ENCODE peak calls at places on chromosomes 3 and 15, in eight cellular contexts. X is body of pancreas, W is sigmoid colon, N is breast epithelium, Q is WERI-Rb-1, Y is endodermal cell, L is lower lobe of right lung, R is Peyer's patch. K is an unnamed sample.

GRCh38 chr15:83106994-83107840 is at the start of gene TM6SF1:
- DNase-seq in L (peak; percentile 64), X (peak; percentile 17), R (no peak), Q (peak; percentile 44), W (no peak), N (no peak), Y (peak; percentile 71), K (peak; percentile 72)

GRCh38 chr3:117035785-117036184 is 326.2 kb downstream of the TUSC7 start:
- DNase-seq in N (no peak), Y (peak; percentile 65), L (no peak), Q (no peak), W (peak; percentile 72), R (peak; percentile 50), X (no peak), K (no peak)

GRCh38 chr3:27079427-27080105 is 289.6 kb downstream of the NEK10 start:
- DNase-seq in R (no peak), Q (peak; percentile 65), N (no peak), X (no peak), L (no peak), Y (no peak), W (no peak), K (no peak)

GRCh38 chr3:132660056-132660744 is at the start of gene UBA5:
- DNase-seq in L (peak; percentile 79), N (peak; percentile 46), R (peak; percentile 83), Y (peak; percentile 87), X (peak; percentile 74), Q (peak; percentile 67), W (peak; percentile 82), K (peak; percentile 86)

GRCh38 chr15:85477730-85478129 is 97.3 kb downstream of the AKAP13 start:
- DNase-seq in Y (no peak), R (no peak), N (no peak), L (no peak), W (no peak), X (no peak), Q (no peak), K (no peak)

GRCh38 chr15:91824256-91824655 is 29.3 kb upstream of the SLCO3A1 start:
- DNase-seq in R (no peak), W (no peak), X (no peak), Q (no peak), Y (no peak), N (no peak), L (no peak), K (no peak)

GRCh38 chr15:89794627-89795241 is 18.6 kb downstream of the MESP2 start:
- DNase-seq in Q (no peak), W (no peak), N (no peak), X (no peak), R (no peak), L (no peak), Y (no peak), K (no peak)

GRCh38 chr15:66014639-66015182 is 145.4 kb downstream of the RAB11A start:
- DNase-seq in N (no peak), R (no peak), L (no peak), Y (no peak), X (no peak), Q (no peak), W (no peak), K (no peak)

GRCh38 chr15:62337934-62338333 is 172.8 kb upstream of the C2CD4B start:
- DNase-seq in W (no peak), X (no peak), N (no peak), L (no peak), R (no peak), Q (no peak), Y (no peak), K (no peak)

GRCh38 chr3:55664387-55664786 is 177.3 kb upstream of the WNT5A start:
- DNase-seq in Q (no peak), W (no peak), Y (peak; percentile 79), L (no peak), X (no peak), N (no peak), R (no peak), K (no peak)

GRCh38 chr15:41790756-41791546 is 16.7 kb downstream of the MAPKBP1 start:
- DNase-seq in X (no peak), L (no peak), W (no peak), Q (no peak), N (no peak), Y (no peak), R (no peak), K (no peak)

GRCh38 chr15:70526221-70526973 is 237.0 kb downstream of the UACA start:
- DNase-seq in N (peak; percentile 76), X (no peak), Q (no peak), W (no peak), L (no peak), R (peak; percentile 71), Y (peak; percentile 34), K (no peak)

GRCh38 chr3:39812537-39812936 is 3.1 kb downstream of the MYRIP start:
- DNase-seq in W (no peak), Q (no peak), N (no peak), L (no peak), Y (peak; percentile 69), X (peak; percentile 65), R (peak; percentile 56), K (no peak)

GRCh38 chr3:139797724-139798343 is 120.1 kb upstream of the NMNAT3 start:
- DNase-seq in L (no peak), R (no peak), N (no peak), X (peak; percentile 47), Q (no peak), W (no peak), Y (peak; percentile 89), K (no peak)

GRCh38 chr3:39449796-39450195 is 17.7 kb upstream of the MOBP start:
- DNase-seq in L (no peak), R (no peak), Y (peak; percentile 22), N (no peak), X (no peak), Q (no peak), W (no peak), K (no peak)

GRCh38 chr3:158731938-158732855 is at the start of gene RARRES1:
- DNase-seq in X (peak; percentile 74), L (peak; percentile 87), R (peak; percentile 86), Y (peak; percentile 81), N (peak; percentile 62), W (peak; percentile 87), Q (peak; percentile 25), K (peak; percentile 90)

GRCh38 chr3:133371181-133371580 is 28.7 kb upstream of the BFSP2 start:
- DNase-seq in Y (peak; percentile 17), W (no peak), R (no peak), Q (no peak), L (no peak), N (no peak), X (no peak), K (no peak)

GRCh38 chr3:70608434-70608833 is 296.0 kb upstream of the MDFIC2 start:
- DNase-seq in L (no peak), X (peak; percentile 9), N (no peak), Q (no peak), R (no peak), Y (no peak), W (no peak), K (no peak)

GRCh38 chr3:70603103-70603502 is 290.7 kb upstream of the MDFIC2 start:
- DNase-seq in R (no peak), N (no peak), X (no peak), Y (no peak), W (no peak), L (no peak), Q (no peak), K (no peak)

GRCh38 chr3:70606018-70606417 is 293.6 kb upstream of the MDFIC2 start:
- DNase-seq in X (no peak), N (no peak), Q (no peak), R (no peak), W (no peak), Y (no peak), L (no peak), K (no peak)
- H3K27ac ChIP-seq in X (no peak overlapping the region), N (no peak overlapping the region), Q (no peak overlapping the region), R (no peak overlapping the region), W (no peak overlapping the region), Y (no peak overlapping the region), L (no peak overlapping the region), K (no peak overlapping the region)

GRCh38 chr3:142983318-142983717 is 18.1 kb upstream of the U2SURP start:
- DNase-seq in Q (no peak), Y (no peak), X (no peak), L (no peak), N (no peak), W (no peak), R (no peak), K (no peak)

GRCh38 chr3:142987707-142988106 is 13.7 kb upstream of the U2SURP start:
- DNase-seq in L (no peak), W (no peak), Y (peak; percentile 74), N (no peak), R (no peak), Q (peak; percentile 46), X (no peak), K (no peak)

GRCh38 chr3:142990706-142991105 is 10.7 kb upstream of the U2SURP start:
- DNase-seq in Q (no peak), R (no peak), W (no peak), L (no peak), X (no peak), N (no peak), Y (no peak), K (no peak)

GRCh38 chr3:142984255-142984654 is 17.1 kb upstream of the U2SURP start:
- DNase-seq in R (no peak), L (no peak), N (no peak), X (no peak), W (no peak), Q (no peak), Y (no peak), K (no peak)

GRCh38 chr3:142987080-142987700 is 14.2 kb upstream of the U2SURP start:
- DNase-seq in Q (no peak), N (no peak), X (no peak), R (no peak), W (no peak), Y (no peak), L (no peak), K (no peak)
- H3K4me3 ChIP-seq in Q (no peak overlapping the region), N (no peak overlapping the region), X (no peak overlapping the region), R (no peak overlapping the region), W (no peak overlapping the region), Y (no peak overlapping the region), L (no peak overlapping the region), K (no peak overlapping the region)

GRCh38 chr3:43733459-43734384 is 43.0 kb downstream of the ABHD5 start:
- DNase-seq in Y (peak; percentile 70), N (peak; percentile 57), L (no peak), R (no peak), W (no peak), X (peak; percentile 19), Q (no peak), K (no peak)
- TF ChIP-seq CTCF in Y (peak; percentile 42), N (no peak), L (no peak), R (no peak), W (no peak), X (no peak), Q (no peak), K (no peak)

GRCh38 chr3:42612147-42612680 is 11.7 kb downstream of the NKTR start:
- DNase-seq in R (no peak), N (no peak), Q (no peak), Y (no peak), L (no peak), X (no peak), W (no peak), K (no peak)

GRCh38 chr3:42610978-42611377 is 10.5 kb downstream of the NKTR start:
- DNase-seq in R (no peak), X (no peak), Q (no peak), Y (no peak), W (no peak), L (no peak), N (no peak), K (no peak)

GRCh38 chr3:42613462-42613861 is 13.0 kb downstream of the NKTR start:
- DNase-seq in R (no peak), L (no peak), X (no peak), N (no peak), Q (no peak), Y (no peak), W (no peak), K (no peak)

GRCh38 chr3:42608586-42608985 is 8.1 kb downstream of the NKTR start:
- DNase-seq in X (no peak), Q (no peak), R (no peak), W (peak; percentile 73), N (no peak), L (no peak), Y (no peak), K (no peak)

GRCh38 chr3:42612928-42613327 is 12.4 kb downstream of the NKTR start:
- DNase-seq in R (no peak), Y (no peak), L (no peak), X (no peak), W (no peak), Q (no peak), N (no peak), K (no peak)
- H3K27ac ChIP-seq in R (no peak overlapping the region), Y (no peak overlapping the region), L (no peak overlapping the region), X (peak overlapping the region; percentile 15), W (no peak overlapping the region), Q (no peak overlapping the region), N (no peak overlapping the region), K (peak overlapping the region; percentile 55)